ENCODE peak calls at places on chromosome 1, in eight cellular contexts. Q is stomach, S is vagina, I is SK-N-SH, V is prostate gland, G is HCT116, N is K562, B is breast epithelium. O is an unnamed sample.

GRCh38 chr1:221105578-221105977 is 226.3 kb downstream of the HLX start:
- DNase-seq in Q (no peak), S (no peak), I (no peak), V (no peak), G (no peak), N (no peak), B (no peak), O (no peak)

GRCh38 chr1:26626994-26627393 is 68.8 kb upstream of the ARID1A start:
- DNase-seq in Q (no peak), S (no peak), I (no peak), V (no peak), G (no peak), N (no peak), B (no peak), O (no peak)

GRCh38 chr1:50348449-50349241 is 74.6 kb downstream of the DMRTA2 start:
- DNase-seq in Q (peak), S (no peak), I (peak), V (peak), G (peak), N (peak), B (peak), O (peak)

GRCh38 chr1:34740161-34740875 is 14.5 kb upstream of the GJB5 start:
- DNase-seq in Q (no peak), S (no peak), I (no peak), V (no peak), G (no peak), N (peak), B (no peak), O (no peak)

GRCh38 chr1:29360768-29361167 is 124.4 kb downstream of the PTPRU start:
- DNase-seq in Q (no peak), S (no peak), I (no peak), V (no peak), G (no peak), N (no peak), B (no peak), O (no peak)

GRCh38 chr1:6474815-6475282 is 8.9 kb upstream of the TNFRSF25 start:
- DNase-seq in Q (no peak), S (no peak), I (no peak), V (no peak), G (no peak), N (no peak), B (no peak), O (no peak)

GRCh38 chr1:210332719-210333398 is 4.2 kb downstream of the HHAT start:
- DNase-seq in Q (no peak), S (no peak), I (no peak), V (no peak), G (no peak), N (no peak), B (no peak), O (no peak)

GRCh38 chr1:185632659-185633428 is 101.3 kb upstream of the HMCN1 start:
- DNase-seq in Q (no peak), S (no peak), I (no peak), V (no peak), G (no peak), N (no peak), B (peak), O (peak)

GRCh38 chr1:118304722-118305344 is 119.8 kb upstream of the SPAG17 start:
- DNase-seq in Q (no peak), S (no peak), I (peak), V (no peak), G (no peak), N (no peak), B (no peak), O (no peak)

GRCh38 chr1:203630697-203631096 is 4.1 kb downstream of the ATP2B4 start:
- DNase-seq in Q (no peak), S (no peak), I (no peak), V (no peak), G (no peak), N (no peak), B (no peak), O (no peak)

GRCh38 chr1:216600730-216601426 is 122.4 kb downstream of the ESRRG start:
- DNase-seq in Q (peak), S (peak), I (peak), V (peak), G (no peak), N (no peak), B (peak), O (no peak)

GRCh38 chr1:203368624-203369451 is 17.9 kb upstream of the FMOD start:
- DNase-seq in Q (no peak), S (peak), I (no peak), V (no peak), G (no peak), N (no peak), B (peak), O (peak)

GRCh38 chr1:116134178-116134773 is 23.1 kb downstream of the MAB21L3 start:
- DNase-seq in Q (no peak), S (peak), I (no peak), V (no peak), G (peak), N (peak), B (no peak), O (no peak)

GRCh38 chr1:82777240-82777639 is 976.5 kb downstream of the ADGRL2 start:
- DNase-seq in Q (no peak), S (no peak), I (no peak), V (no peak), G (no peak), N (no peak), B (no peak), O (no peak)

GRCh38 chr1:67619080-67619479 is 65.9 kb upstream of the GADD45A start:
- DNase-seq in Q (no peak), S (no peak), I (no peak), V (no peak), G (no peak), N (no peak), B (no peak), O (no peak)

GRCh38 chr1:248924696-248925532 is 18.9 kb downstream of the PGBD2 start:
- DNase-seq in Q (peak), S (no peak), I (peak), V (no peak), G (peak), N (peak), B (no peak), O (peak)

GRCh38 chr1:19367584-19368041 is 55.5 kb downstream of the SLC66A1 start:
- DNase-seq in Q (peak), S (no peak), I (peak), V (peak), G (no peak), N (no peak), B (peak), O (no peak)

GRCh38 chr1:76035053-76035452 is 39.5 kb upstream of the ST6GALNAC3 start:
- DNase-seq in Q (no peak), S (no peak), I (peak), V (no peak), G (no peak), N (no peak), B (no peak), O (no peak)

GRCh38 chr1:12658531-12659453 is 14.9 kb downstream of the AADACL4 start:
- DNase-seq in Q (peak), S (no peak), I (peak), V (peak), G (peak), N (peak), B (peak), O (peak)

GRCh38 chr1:67570473-67571143 is 114.4 kb upstream of the GADD45A start:
- DNase-seq in Q (no peak), S (no peak), I (no peak), V (no peak), G (no peak), N (peak), B (no peak), O (no peak)

GRCh38 chr1:180083164-180083563 is 71.5 kb upstream of the QSOX1 start:
- DNase-seq in Q (no peak), S (no peak), I (no peak), V (no peak), G (no peak), N (no peak), B (no peak), O (no peak)

GRCh38 chr1:207981976-207982375 is 71.1 kb upstream of the CD34 start:
- DNase-seq in Q (no peak), S (no peak), I (peak), V (no peak), G (peak), N (peak), B (no peak), O (no peak)

GRCh38 chr1:61642475-61643232 is 82.3 kb downstream of the TM2D1 start:
- DNase-seq in Q (no peak), S (no peak), I (no peak), V (no peak), G (no peak), N (no peak), B (peak), O (peak)

GRCh38 chr1:226100436-226101347 is 38.2 kb downstream of the H3-3A start:
- DNase-seq in Q (peak), S (no peak), I (peak), V (no peak), G (no peak), N (peak), B (no peak), O (peak)

GRCh38 chr1:184385863-184386262 is 966 bp upstream of the C1orf21 start:
- DNase-seq in Q (no peak), S (no peak), I (no peak), V (no peak), G (no peak), N (no peak), B (no peak), O (no peak)

GRCh38 chr1:236269439-236269838 is 12.3 kb downstream of the ERO1B start:
- DNase-seq in Q (no peak), S (no peak), I (no peak), V (no peak), G (no peak), N (no peak), B (no peak), O (no peak)

GRCh38 chr1:17363351-17363750 is 8.6 kb upstream of the PADI6 start:
- DNase-seq in Q (no peak), S (no peak), I (no peak), V (no peak), G (no peak), N (no peak), B (no peak), O (no peak)

GRCh38 chr1:36156329-36157114 is 562 bp downstream of the MAP7D1 start:
- DNase-seq in Q (peak), S (no peak), I (peak), V (peak), G (no peak), N (peak), B (peak), O (peak)

GRCh38 chr1:40185951-40186864 is 25.0 kb downstream of the RLF start:
- DNase-seq in Q (no peak), S (no peak), I (no peak), V (no peak), G (no peak), N (no peak), B (no peak), O (no peak)
- H3K27ac ChIP-seq in Q (no peak), S (no peak), I (no peak), V (no peak), G (no peak), N (no peak), B (no peak), O (no peak)

GRCh38 chr1:33577663-33578062 is 105.2 kb downstream of the ZSCAN20 start:
- DNase-seq in Q (no peak), S (peak), I (no peak), V (no peak), G (no peak), N (no peak), B (no peak), O (no peak)

GRCh38 chr1:33583567-33583966 is 111.1 kb downstream of the ZSCAN20 start:
- DNase-seq in Q (no peak), S (peak), I (no peak), V (no peak), G (no peak), N (no peak), B (no peak), O (no peak)

GRCh38 chr1:33575324-33575879 is 103.0 kb downstream of the ZSCAN20 start:
- DNase-seq in Q (no peak), S (peak), I (no peak), V (no peak), G (no peak), N (no peak), B (no peak), O (no peak)

GRCh38 chr1:33576821-33577599 is 104.6 kb downstream of the ZSCAN20 start:
- DNase-seq in Q (no peak), S (no peak), I (peak), V (no peak), G (no peak), N (no peak), B (no peak), O (no peak)

DNA sequence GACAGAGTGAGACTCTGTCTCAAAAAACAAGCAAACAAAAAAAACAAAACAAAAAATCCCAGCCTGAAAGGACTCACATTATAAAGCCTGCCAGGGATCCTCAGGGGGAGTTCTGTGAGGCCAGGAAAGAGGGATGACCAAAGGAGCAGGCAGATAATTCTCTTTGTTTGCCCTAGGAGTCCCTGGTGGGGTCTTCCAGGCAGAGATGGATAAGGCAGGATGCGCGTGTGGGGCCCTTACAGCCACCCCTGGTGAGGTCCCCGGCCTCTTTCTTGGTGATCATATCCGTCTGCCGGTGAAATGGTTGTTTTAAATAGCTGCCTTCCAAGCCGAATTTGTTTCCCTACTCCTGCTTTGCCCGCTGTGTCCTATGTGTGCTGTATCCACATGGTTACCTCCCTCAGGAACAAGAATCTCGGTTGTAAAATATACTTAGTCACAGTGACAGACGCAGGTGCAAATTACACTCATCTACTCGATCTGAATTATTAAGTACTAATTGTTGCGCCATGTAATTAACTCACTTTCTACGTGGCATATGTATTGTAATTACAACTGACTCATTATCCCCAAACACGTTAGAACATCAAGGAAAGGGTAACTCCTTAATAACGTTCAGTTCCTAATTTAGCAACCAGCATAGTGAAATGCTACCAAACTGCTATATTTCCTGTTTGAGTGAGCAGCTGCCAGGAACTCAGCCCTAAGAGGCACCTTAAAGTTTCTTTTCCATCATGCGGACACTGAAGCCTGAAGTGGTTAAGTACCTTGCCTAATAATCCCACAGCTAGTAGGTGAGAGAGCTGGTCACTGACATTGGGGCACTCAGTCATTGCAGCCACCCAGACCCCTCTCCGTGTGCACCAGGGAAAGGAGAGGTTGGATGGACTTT is 106.4 kb downstream of the ZSCAN20 start:
- DNase-seq in Q (no peak), S (peak), I (no peak), V (no peak), G (no peak), N (no peak), B (no peak), O (peak)
- TF ChIP-seq POLR2AphosphoS5 in Q (no peak), S (no peak), I (no peak), V (no peak), G (no peak), N (no peak), B (no peak), O (no peak)

GRCh38 chr1:85343612-85344255 is 67.3 kb upstream of the BCL10 start:
- DNase-seq in Q (no peak), S (no peak), I (no peak), V (no peak), G (no peak), N (no peak), B (no peak), O (no peak)
- H3K27ac ChIP-seq in Q (no peak), S (no peak), I (peak), V (no peak), G (no peak), N (no peak), B (no peak), O (no peak)

DNA sequence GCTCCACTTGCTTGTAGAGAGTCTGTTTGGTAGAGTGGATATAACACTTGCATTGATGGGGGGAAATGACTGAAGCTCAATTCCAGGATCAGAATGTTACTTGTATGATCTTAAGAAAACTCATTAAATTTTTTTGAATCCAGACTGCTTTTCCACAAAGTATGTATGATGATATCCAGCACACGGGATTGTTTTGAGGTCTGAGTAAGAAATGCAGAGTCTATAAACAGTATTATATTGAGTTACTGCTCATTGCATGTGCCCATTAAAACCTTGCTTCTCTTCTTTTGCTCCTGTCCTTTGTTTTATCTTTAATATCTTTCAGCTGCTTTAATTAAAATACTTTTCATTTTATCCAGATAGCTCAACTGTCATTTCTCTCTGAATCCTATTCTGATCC is 570.4 kb upstream of the ZRANB2 start:
- DNase-seq in Q (no peak), S (no peak), I (no peak), V (no peak), G (no peak), N (no peak), B (no peak), O (no peak)
- TF ChIP-seq POLR2AphosphoS5 in Q (no peak), S (no peak), I (no peak), V (no peak), G (no peak), N (no peak), B (no peak), O (no peak)

DNA sequence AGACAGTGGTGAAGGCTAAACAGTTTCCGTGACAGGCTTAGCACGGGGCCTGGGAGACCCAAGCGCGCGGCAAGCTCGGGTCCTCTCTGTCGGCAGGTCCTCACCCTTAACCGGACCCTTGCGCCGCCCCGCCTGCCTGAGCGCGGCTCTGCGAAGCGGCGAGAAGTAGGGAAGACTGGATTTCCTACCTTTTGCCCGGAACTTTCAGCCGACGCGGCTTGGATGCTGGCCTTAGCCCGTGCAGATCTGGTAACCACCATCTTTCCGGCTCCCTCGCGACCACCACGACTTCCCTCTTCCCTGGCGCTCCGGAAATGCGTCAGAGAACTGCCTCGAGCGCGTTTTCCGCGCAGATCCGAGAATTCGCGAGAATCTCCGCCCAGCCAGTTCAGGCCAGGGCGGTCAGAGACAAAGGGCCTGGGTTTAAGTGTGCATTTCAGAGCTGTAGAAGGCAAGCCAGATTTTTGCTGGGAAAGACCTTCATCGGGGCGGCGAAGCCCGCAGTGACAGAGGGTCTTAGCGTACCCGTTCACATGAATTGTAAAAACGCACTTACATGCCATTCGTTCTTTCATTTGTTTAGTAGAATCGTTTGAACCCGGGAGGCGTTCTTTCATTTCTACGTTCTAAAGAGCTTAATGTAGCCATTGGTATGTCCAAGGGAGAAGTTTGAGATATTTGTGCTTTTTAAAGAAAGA is at the start of gene DNTTIP2:
- DNase-seq in Q (peak), S (peak), I (peak), V (peak), G (peak), N (peak), B (peak), O (peak)
- H3K27ac ChIP-seq in Q (peak), S (peak), I (peak), V (peak), G (peak), N (peak), B (peak), O (peak)

DNA sequence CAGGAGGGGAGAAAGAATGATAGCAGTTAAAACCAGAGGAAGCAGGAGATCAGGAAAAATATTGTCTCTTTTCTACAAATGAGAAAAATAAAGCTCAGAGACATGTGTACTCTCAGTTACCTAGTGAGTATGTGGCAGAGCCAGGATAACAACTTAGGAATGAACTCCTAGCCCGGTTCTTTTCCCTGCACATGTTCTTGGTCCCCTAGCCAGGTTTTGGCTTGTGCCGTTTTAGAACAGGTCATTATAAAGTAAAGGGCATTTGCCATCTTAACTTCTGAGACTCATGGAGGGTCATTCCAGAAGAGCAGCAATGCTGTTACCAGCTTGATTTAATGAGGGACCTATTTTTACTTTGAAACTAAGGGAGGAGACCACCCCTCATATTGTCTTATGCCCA is 48.1 kb upstream of the DAB1 start:
- DNase-seq in Q (no peak), S (no peak), I (no peak), V (no peak), G (no peak), N (no peak), B (no peak), O (no peak)
- TF ChIP-seq POLR2AphosphoS5 in Q (no peak), S (no peak), I (no peak), V (no peak), G (no peak), N (no peak), B (no peak), O (no peak)

GRCh38 chr1:247358920-247359319 is 27.3 kb upstream of the ZNF496 start:
- DNase-seq in Q (no peak), S (no peak), I (no peak), V (no peak), G (no peak), N (no peak), B (no peak), O (peak)

GRCh38 chr1:247360116-247360898 is 28.6 kb upstream of the ZNF496 start:
- DNase-seq in Q (no peak), S (no peak), I (no peak), V (no peak), G (no peak), N (peak), B (no peak), O (peak)

GRCh38 chr1:247357781-247358211 is 26.1 kb upstream of the ZNF496 start:
- DNase-seq in Q (no peak), S (no peak), I (no peak), V (no peak), G (no peak), N (peak), B (no peak), O (no peak)

GRCh38 chr1:247360991-247361721 is 29.5 kb upstream of the ZNF496 start:
- DNase-seq in Q (no peak), S (no peak), I (no peak), V (no peak), G (no peak), N (peak), B (no peak), O (no peak)

GRCh38 chr1:247357062-247357780 is 25.6 kb upstream of the ZNF496 start:
- DNase-seq in Q (no peak), S (no peak), I (no peak), V (no peak), G (no peak), N (no peak), B (no peak), O (no peak)
- H3K27ac ChIP-seq in Q (no peak), S (peak), I (no peak), V (no peak), G (no peak), N (no peak), B (no peak), O (no peak)

GRCh38 chr1:23215291-23215690 is 2.0 kb downstream of the HTR1D start:
- DNase-seq in Q (no peak), S (no peak), I (no peak), V (no peak), G (no peak), N (no peak), B (no peak), O (no peak)
- TF ChIP-seq POLR2AphosphoS5 in Q (no peak), S (no peak), I (no peak), V (no peak), G (no peak), N (no peak), B (no peak), O (no peak)